ENCODE peak calls at places on chromosomes 11 and 22, in four cellular contexts. H, J, P and U are unnamed samples.

GRCh38 chr11:78313898-78314297 is 103.7 kb downstream of the GAB2 start:
- DNase-seq in P (no peak), J (no peak), H (no peak), U (no peak)

GRCh38 chr11:66889974-66890373 is 33.1 kb downstream of the LRFN4 start:
- DNase-seq in H (no peak), J (peak; percentile 86), P (no peak), U (no peak)

GRCh38 chr22:48238018-48238915 is 1475.8 kb downstream of the TBC1D22A start:
- DNase-seq in P (no peak), H (no peak), J (no peak), U (no peak)

GRCh38 chr11:94020777-94021615 is at the start of gene HEPHL1:
- DNase-seq in J (no peak), H (no peak), P (no peak), U (no peak)

GRCh38 chr11:76658231-76658630 is 12.3 kb downstream of the LRRC32 start:
- DNase-seq in J (no peak), H (no peak), P (no peak), U (no peak)

GRCh38 chr11:61083601-61084147 is 18.6 kb upstream of the CD5 start:
- DNase-seq in J (no peak), P (no peak), H (no peak), U (no peak)

GRCh38 chr11:2791521-2792375 is 92.0 kb upstream of the KCNQ1OT1 start:
- DNase-seq in J (no peak), H (no peak), P (no peak), U (no peak)

GRCh38 chr11:47552086-47552580 is 799 bp downstream of the CELF1 start:
- DNase-seq in H (peak; percentile 46), J (peak; percentile 52), P (no peak), U (no peak)

GRCh38 chr22:37018815-37019308 is 385 bp downstream of the TST start:
- DNase-seq in P (no peak), H (peak; percentile 52), J (peak; percentile 34), U (no peak)

GRCh38 chr11:121588747-121589146 is 136.0 kb upstream of the SORL1-AS1 start:
- DNase-seq in J (no peak), P (no peak), H (no peak), U (no peak)

GRCh38 chr11:75422248-75423231 is 10.5 kb downstream of the KLHL35 start:
- DNase-seq in P (no peak), J (no peak), H (no peak), U (peak; percentile 85)

GRCh38 chr11:114615448-114616361 is 20.1 kb upstream of the NXPE4 start:
- DNase-seq in H (no peak), P (no peak), J (no peak), U (no peak)

GRCh38 chr22:37659066-37659896 is 758 bp downstream of the PDXP start:
- DNase-seq in J (peak; percentile 41), P (no peak), H (no peak), U (no peak)

GRCh38 chr11:115112779-115113178 is 391.4 kb downstream of the CADM1 start:
- DNase-seq in J (peak; percentile 55), P (no peak), H (no peak), U (no peak)

GRCh38 chr22:50620861-50621490 is 7.0 kb downstream of the ARSA start:
- DNase-seq in H (peak; percentile 7), J (no peak), P (no peak), U (no peak)

GRCh38 chr11:29750392-29750791 is 266.4 kb downstream of the KCNA4 start:
- DNase-seq in J (peak; percentile 82), H (no peak), P (no peak), U (no peak)

GRCh38 chr11:66150140-66150539 is 80.1 kb downstream of the PACS1 start:
- DNase-seq in H (no peak), P (no peak), J (no peak), U (no peak)

GRCh38 chr11:66933508-66933907 is 24.7 kb downstream of the PC start:
- DNase-seq in J (no peak), P (no peak), H (no peak), U (no peak)

GRCh38 chr11:118625976-118626375 is 18.6 kb downstream of the PHLDB1 start:
- DNase-seq in H (no peak), P (peak; percentile 54), J (peak; percentile 12), U (no peak)

GRCh38 chr11:65862191-65862735 is 2.0 kb downstream of the MUS81 start:
- DNase-seq in H (no peak), P (no peak), J (no peak), U (no peak)

GRCh38 chr11:94553938-94554337 is 10.2 kb downstream of the FUT4 start:
- DNase-seq in J (peak; percentile 67), H (peak; percentile 59), P (no peak), U (peak; percentile 43)

GRCh38 chr11:19574916-19575315 is 137.7 kb upstream of the NAV2 start:
- DNase-seq in P (no peak), J (no peak), H (no peak), U (no peak)

GRCh38 chr22:19287076-19287724 is 4.3 kb downstream of the CLTCL1 start:
- DNase-seq in H (peak; percentile 73), P (peak; percentile 76), J (peak; percentile 33), U (peak; percentile 92)